ENCODE peak calls at places on chromosomes 5 and 9, in seven cellular contexts. S, P, C, V, M, I and K are unnamed samples.

GRCh38 chr5:131151216-131151615 is 13.8 kb downstream of the HINT1 start:
- DNase-seq in S (no peak), P (no peak), C (no peak), V (no peak), M (no peak), I (no peak), K (no peak)

GRCh38 chr9:91192785-91193657 is 168.7 kb downstream of the AUH start:
- DNase-seq in S (no peak), P (peak; percentile 92), C (peak; percentile 74), V (peak; percentile 96), M (peak; percentile 61), I (peak; percentile 52), K (peak; percentile 58)

GRCh38 chr9:129635099-129635803 is 6.7 kb downstream of the ASB6 start:
- DNase-seq in S (no peak), P (no peak), C (no peak), V (no peak), M (no peak), I (no peak), K (no peak)

GRCh38 chr5:174731214-174732039 is 7.0 kb downstream of the MSX2 start:
- DNase-seq in S (no peak), P (no peak), C (no peak), V (no peak), M (no peak), I (no peak), K (no peak)

GRCh38 chr5:104347119-104347708 is 784.6 kb upstream of the NUDT12 start:
- DNase-seq in S (no peak), P (no peak), C (no peak), V (no peak), M (no peak), I (no peak), K (no peak)

GRCh38 chr9:113564804-113565237 is 101.3 kb downstream of the RGS3 start:
- DNase-seq in S (no peak), P (no peak), C (peak; percentile 74), V (peak; percentile 45), M (peak; percentile 58), I (no peak), K (no peak)

GRCh38 chr9:32455738-32456137 is 70.3 kb downstream of the RIGI start:
- DNase-seq in S (no peak), P (no peak), C (no peak), V (no peak), M (no peak), I (no peak), K (no peak)

GRCh38 chr5:170917113-170917512 is 55.3 kb downstream of the RANBP17 start:
- DNase-seq in S (no peak), P (no peak), C (no peak), V (no peak), M (no peak), I (no peak), K (no peak)

GRCh38 chr5:37841223-37841622 is 1.4 kb upstream of the GDNF start:
- DNase-seq in S (no peak), P (no peak), C (no peak), V (no peak), M (no peak), I (no peak), K (no peak)

GRCh38 chr5:108801776-108802175 is 54.1 kb downstream of the FER start:
- DNase-seq in S (no peak), P (peak; percentile 10), C (no peak), V (no peak), M (no peak), I (no peak), K (no peak)

GRCh38 chr9:129416831-129417604 is 203.9 kb downstream of the C9orf50 start:
- DNase-seq in S (no peak), P (no peak), C (no peak), V (no peak), M (no peak), I (no peak), K (no peak)

GRCh38 chr5:75412111-75412990 is 75.3 kb downstream of the HMGCR start:
- DNase-seq in S (no peak), P (no peak), C (no peak), V (no peak), M (no peak), I (no peak), K (no peak)
- TF ChIP-seq CTCF in S (peak; percentile 46), P (no peak), C (no peak), V (no peak), M (no peak), I (no peak), K (peak; percentile 55)

GRCh38 chr5:54234304-54234938 is 76.0 kb downstream of the ARL15 start:
- DNase-seq in S (no peak), P (no peak), C (no peak), V (no peak), M (no peak), I (no peak), K (no peak)
- TF ChIP-seq CTCF in S (peak; percentile 69), P (peak; percentile 57), C (peak; percentile 57), V (peak; percentile 34), M (peak; percentile 47), I (peak; percentile 48), K (peak; percentile 62)

GRCh38 chr5:103224894-103225246 is 33.7 kb upstream of the MACIR start:
- DNase-seq in S (no peak), P (no peak), C (no peak), V (no peak), M (no peak), I (no peak), K (no peak)
- TF ChIP-seq CTCF in S (no peak), P (no peak), C (no peak), V (no peak), M (peak; percentile 5), I (no peak), K (no peak)

GRCh38 chr5:177005619-177006264 is 837 bp downstream of the UIMC1 start:
- DNase-seq in S (peak; percentile 45), P (peak; percentile 81), C (peak; percentile 73), V (peak; percentile 72), M (peak; percentile 72), I (peak; percentile 68), K (peak; percentile 73)

GRCh38 chr5:177008716-177009115 is 2.1 kb upstream of the UIMC1 start:
- DNase-seq in S (no peak), P (no peak), C (no peak), V (no peak), M (no peak), I (no peak), K (no peak)

GRCh38 chr5:177015156-177015555 is 7.3 kb upstream of the ZNF346 start:
- DNase-seq in S (no peak), P (no peak), C (no peak), V (no peak), M (no peak), I (no peak), K (no peak)

GRCh38 chr5:177006265-177006972 is at the start of gene UIMC1:
- DNase-seq in S (peak; percentile 92), P (peak; percentile 93), C (peak; percentile 93), V (peak; percentile 85), M (peak; percentile 96), I (peak; percentile 90), K (peak; percentile 97)

DNA sequence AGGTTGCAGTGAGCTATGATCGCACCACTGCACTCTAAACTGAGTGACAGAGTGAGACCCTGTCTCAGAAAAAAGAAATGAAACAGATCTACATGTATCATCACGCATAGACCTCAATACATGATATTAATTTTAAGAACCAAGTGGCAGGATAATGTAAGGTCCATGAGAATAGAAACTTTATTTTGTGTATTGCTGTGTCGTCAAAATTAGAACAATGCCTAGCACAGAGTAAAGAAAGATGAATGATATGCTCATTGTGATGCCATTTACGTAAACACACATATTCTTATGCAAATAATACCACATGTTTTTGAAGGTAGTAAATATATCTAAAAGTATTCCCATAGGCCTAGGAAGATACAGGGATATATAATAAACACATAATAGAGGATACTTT is 3.6 kb upstream of the UIMC1 start:
- DNase-seq in S (no peak), P (no peak), C (no peak), V (no peak), M (no peak), I (no peak), K (no peak)
- TF ChIP-seq CTCF in S (no peak), P (no peak), C (no peak), V (no peak), M (no peak), I (no peak), K (no peak)

DNA sequence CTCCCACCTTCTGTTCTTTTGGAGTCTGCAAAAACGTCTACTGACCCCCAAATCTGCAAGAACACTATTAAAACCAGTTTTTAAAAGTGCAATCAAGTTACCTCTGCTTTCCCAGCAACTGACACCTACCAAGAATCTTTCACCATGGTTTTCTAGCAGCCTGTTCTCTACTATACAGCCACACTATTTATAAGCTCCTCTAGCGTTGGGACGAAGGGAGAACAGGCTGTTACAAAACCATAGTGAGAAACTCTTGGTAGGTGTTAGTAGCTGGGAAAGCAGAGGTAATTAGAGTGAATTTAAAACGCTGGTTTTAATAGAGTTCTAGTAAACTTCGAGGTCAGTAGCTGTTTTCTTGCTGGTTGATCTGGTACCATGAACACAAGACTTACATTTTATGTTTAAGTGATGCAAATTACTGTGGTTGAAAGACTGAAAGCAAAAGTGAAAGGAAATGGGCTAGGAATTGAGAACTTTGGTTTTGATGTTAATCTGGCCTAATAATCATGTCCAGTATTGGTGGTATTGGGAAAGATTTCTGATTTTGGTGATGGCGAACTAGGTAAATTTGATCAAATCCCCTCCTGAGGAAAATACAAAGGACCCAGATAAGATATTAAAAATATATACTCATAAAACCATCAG is 5.3 kb downstream of the MROH2B start:
- DNase-seq in S (no peak), P (no peak), C (no peak), V (no peak), M (no peak), I (no peak), K (no peak)
- TF ChIP-seq CTCF in S (no peak), P (no peak), C (no peak), V (no peak), M (no peak), I (no peak), K (no peak)

GRCh38 chr5:138032028-138032571 is 779 bp downstream of the FAM13B start:
- DNase-seq in S (no peak), P (peak; percentile 62), C (peak; percentile 64), V (peak; percentile 44), M (no peak), I (no peak), K (no peak)
- TF ChIP-seq CTCF in S (no peak), P (peak; percentile 11), C (no peak), V (no peak), M (no peak), I (no peak), K (no peak)